ENCODE peak calls at places on chromosome 15, in ten cellular contexts. M, Q, D, K, J, E, V, L, R and B are unnamed samples.

GRCh38 chr15:55587321-55588069 is 650 bp downstream of the PYGO1 start:
- DNase-seq in M (peak; percentile 55), Q (peak; percentile 70), D (peak; percentile 47), K (peak; percentile 38), J (peak; percentile 28), E (no peak), V (peak; percentile 59), L (peak; percentile 79), R (no peak), B (peak; percentile 17)

GRCh38 chr15:54462511-54462913 is 484.3 kb downstream of the UNC13C start:
- DNase-seq in M (peak; percentile 18), Q (no peak), D (no peak), K (no peak), J (no peak), E (no peak), V (no peak), L (no peak), R (no peak), B (no peak)

GRCh38 chr15:39255760-39256159 is 325.1 kb upstream of the THBS1 start:
- DNase-seq in M (no peak), Q (no peak), D (no peak), K (no peak), J (no peak), E (no peak), V (no peak), L (no peak), R (no peak), B (no peak)

GRCh38 chr15:58457466-58457965 is 25.7 kb downstream of the LIPC start:
- DNase-seq in M (no peak), Q (peak; percentile 85), D (peak; percentile 97), K (no peak), J (peak; percentile 91), E (no peak), V (no peak), L (no peak), R (no peak), B (peak; percentile 61)

GRCh38 chr15:29952245-29952644 is 130.0 kb upstream of the TJP1 start:
- DNase-seq in M (no peak), Q (no peak), D (no peak), K (no peak), J (no peak), E (no peak), V (no peak), L (peak; percentile 40), R (no peak), B (no peak)

GRCh38 chr15:80343610-80344009 is 60.6 kb upstream of the ARNT2 start:
- DNase-seq in M (peak; percentile 55), Q (no peak), D (peak; percentile 68), K (peak; percentile 37), J (no peak), E (no peak), V (no peak), L (no peak), R (peak; percentile 19), B (no peak)

GRCh38 chr15:100770781-100771584 is 108.6 kb upstream of the ALDH1A3 start:
- DNase-seq in M (no peak), Q (no peak), D (no peak), K (no peak), J (no peak), E (no peak), V (no peak), L (no peak), R (no peak), B (no peak)

GRCh38 chr15:100663550-100664335 is 61.4 kb downstream of the ASB7 start:
- DNase-seq in M (no peak), Q (peak; percentile 33), D (peak; percentile 15), K (no peak), J (no peak), E (no peak), V (no peak), L (no peak), R (no peak), B (no peak)

GRCh38 chr15:23690450-23690852 is 3.3 kb upstream of the NDN start:
- DNase-seq in M (peak; percentile 63), Q (peak; percentile 6), D (peak; percentile 61), K (peak; percentile 87), J (no peak), E (no peak), V (peak; percentile 62), L (peak; percentile 83), R (no peak), B (no peak)

GRCh38 chr15:77819841-77820728 is 187.4 kb upstream of the LINGO1 start:
- DNase-seq in M (no peak), Q (peak; percentile 11), D (no peak), K (no peak), J (peak; percentile 9), E (no peak), V (no peak), L (peak; percentile 82), R (no peak), B (no peak)

GRCh38 chr15:41443275-41443674 is 26.4 kb downstream of the RTF1 start:
- DNase-seq in M (no peak), Q (no peak), D (no peak), K (no peak), J (no peak), E (no peak), V (no peak), L (no peak), R (no peak), B (no peak)

GRCh38 chr15:69573815-69574472 is 121.3 kb downstream of the RPLP1 start:
- DNase-seq in M (no peak), Q (peak; percentile 79), D (peak; percentile 34), K (peak; percentile 47), J (peak; percentile 32), E (no peak), V (no peak), L (no peak), R (peak; percentile 22), B (no peak)

GRCh38 chr15:90939756-90940155 is 4.7 kb downstream of the UNC45A start:
- DNase-seq in M (no peak), Q (no peak), D (no peak), K (no peak), J (no peak), E (no peak), V (no peak), L (no peak), R (no peak), B (no peak)

DNA sequence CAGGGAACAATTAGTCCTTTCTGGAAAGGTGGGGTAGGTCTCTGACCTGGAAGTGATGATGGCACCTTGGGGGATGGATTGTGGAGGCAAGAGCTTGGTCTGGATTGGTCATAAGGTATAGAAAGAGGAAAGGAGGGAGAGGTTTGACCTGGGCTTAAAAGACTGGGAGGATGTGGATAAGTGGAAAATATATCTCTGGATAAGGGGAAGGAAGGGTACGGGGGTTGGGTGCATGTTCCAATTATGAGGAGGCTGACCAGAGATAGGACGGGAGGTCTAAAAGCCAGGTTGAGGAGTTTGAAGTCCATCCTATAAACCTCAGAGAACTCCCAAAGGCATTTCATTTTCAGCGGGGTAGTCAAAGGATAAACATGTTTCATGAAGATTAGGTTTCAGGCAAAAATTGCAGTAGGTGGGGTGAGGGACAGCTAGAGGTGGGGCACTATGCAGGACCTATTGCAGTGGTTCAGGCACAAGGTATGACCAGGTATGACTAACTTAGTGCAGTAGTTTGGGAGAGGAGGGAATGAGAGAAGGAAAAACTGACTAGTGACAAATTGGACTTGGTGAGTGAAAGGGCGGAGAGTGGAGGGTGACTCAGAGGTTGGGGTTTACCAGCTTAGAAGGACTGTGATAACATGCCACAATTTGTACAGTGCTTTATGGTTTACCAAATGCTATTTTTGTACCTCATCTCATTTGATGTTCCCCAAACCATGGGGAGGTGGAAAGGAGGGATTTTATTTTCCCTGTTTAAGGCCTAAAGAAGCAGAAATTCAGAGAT is 10.7 kb downstream of the PDE8A start:
- DNase-seq in M (no peak), Q (peak; percentile 94), D (peak; percentile 87), K (no peak), J (peak; percentile 95), E (no peak), V (no peak), L (no peak), R (no peak), B (peak; percentile 81)
- H3K4me1 ChIP-seq in M (peaks cover 27% of the 10 kb centered on the region), Q (peaks cover 8% of the 10 kb centered on the region), D (peaks cover 5% of the 10 kb centered on the region), K (peaks cover 5% of the 10 kb centered on the region), J (peaks cover 23% of the 10 kb centered on the region), E (peaks cover 10% of the 10 kb centered on the region), V (no peaks in the 10 kb centered on the region), L (no peaks in the 10 kb centered on the region), R (peaks cover 16% of the 10 kb centered on the region), B (peaks cover 5% of the 10 kb centered on the region)

GRCh38 chr15:34362047-34362773 is 4.8 kb downstream of the LPCAT4 start:
- DNase-seq in M (no peak), Q (no peak), D (no peak), K (no peak), J (peak; percentile 38), E (no peak), V (no peak), L (no peak), R (no peak), B (no peak)
- H3K27ac ChIP-seq in M (no peak overlapping the region), Q (no peak overlapping the region), D (no peak overlapping the region), K (no peak overlapping the region), J (peak overlapping the region; percentile 29), E (peak overlapping the region; percentile 69), V (no peak overlapping the region), L (no peak overlapping the region), R (peak overlapping the region; percentile 76), B (no peak overlapping the region)

DNA sequence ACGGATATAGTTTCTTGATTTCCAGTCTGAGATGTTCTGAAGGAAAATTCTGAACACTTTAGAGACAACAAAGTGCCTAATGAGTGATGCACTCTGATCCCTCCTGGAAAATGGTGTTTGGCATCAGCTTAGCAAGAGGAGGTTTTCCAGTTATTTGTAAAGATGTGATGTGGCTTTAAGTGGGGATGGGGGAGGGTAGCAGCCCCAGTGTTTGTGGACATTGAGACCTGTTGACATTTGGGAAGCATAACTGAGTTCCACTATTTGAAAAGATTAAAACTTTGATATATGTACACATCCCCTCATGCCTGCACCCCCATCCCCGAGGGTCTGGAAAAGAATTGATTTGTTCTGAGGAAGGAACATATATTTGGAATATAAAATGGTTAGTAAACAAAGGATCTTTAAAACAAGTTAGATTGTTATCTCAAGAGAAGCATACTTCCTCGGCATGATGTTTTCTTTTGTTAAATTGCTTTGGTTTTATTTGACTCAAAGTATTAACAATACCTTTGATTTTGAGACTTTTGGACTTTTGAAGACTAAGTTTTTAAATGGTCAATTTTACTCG is 6.5 kb downstream of the IGF1R start:
- DNase-seq in M (no peak), Q (no peak), D (no peak), K (no peak), J (no peak), E (no peak), V (no peak), L (no peak), R (no peak), B (no peak)
- H3K4me1 ChIP-seq in M (peaks cover 61% of the 10 kb centered on the region), Q (peaks cover 6% of the 10 kb centered on the region), D (peaks cover 16% of the 10 kb centered on the region), K (peaks cover 7% of the 10 kb centered on the region), J (peaks cover 15% of the 10 kb centered on the region), E (no peaks in the 10 kb centered on the region), V (peaks cover 7% of the 10 kb centered on the region), L (peaks cover 46% of the 10 kb centered on the region), R (peaks cover 12% of the 10 kb centered on the region), B (peaks cover 59% of the 10 kb centered on the region)

GRCh38 chr15:63509056-63509696 is 4.8 kb downstream of the USP3 start:
- DNase-seq in M (no peak), Q (no peak), D (no peak), K (no peak), J (no peak), E (no peak), V (no peak), L (no peak), R (no peak), B (no peak)
- H3K27ac ChIP-seq in M (no peak overlapping the region), Q (peak overlapping the region; percentile 4), D (no peak overlapping the region), K (peak overlapping the region; percentile 57), J (peak overlapping the region; percentile 85), E (no peak overlapping the region), V (no peak overlapping the region), L (no peak overlapping the region), R (no peak overlapping the region), B (no peak overlapping the region)